ENCODE peak calls at places on chromosome 9, in seven cellular contexts. W is central memory CD4-positive, alpha-beta T cell; F is keratinocyte; I is B cell; H is effector CD8-positive, alpha-beta T cell; G is NCI-H1105 treated with DMSO at 0.1 percent for 48 hours; D is Peyer's patch. O is an unnamed sample.

GRCh38 chr9:137307255-137308101 is 5.4 kb upstream of the NRARP start:
- DNase-seq in W (no peak), F (no peak), I (no peak), H (no peak), G (no peak), D (no peak), O (no peak)

GRCh38 chr9:87662808-87663528 is 63.0 kb upstream of the CTSL start:
- DNase-seq in W (no peak), F (peak), I (no peak), H (no peak), G (peak), D (peak), O (no peak)

GRCh38 chr9:73116030-73116429 is 35.6 kb upstream of the ANXA1 start:
- DNase-seq in W (no peak), F (no peak), I (no peak), H (no peak), G (no peak), D (no peak), O (no peak)

GRCh38 chr9:6226696-6227095 is 11.1 kb downstream of the IL33 start:
- DNase-seq in W (no peak), F (peak), I (no peak), H (no peak), G (no peak), D (no peak), O (no peak)

GRCh38 chr9:100216178-100216787 is 117.2 kb downstream of the INVS start:
- DNase-seq in W (peak), F (peak), I (peak), H (peak), G (peak), D (peak), O (peak)

GRCh38 chr9:68702493-68702892 is 2.5 kb upstream of the PIP5K1B start:
- DNase-seq in W (no peak), F (no peak), I (no peak), H (no peak), G (no peak), D (no peak), O (no peak)

GRCh38 chr9:76255781-76256455 is 138.3 kb downstream of the RFK start:
- DNase-seq in W (no peak), F (no peak), I (no peak), H (no peak), G (no peak), D (no peak), O (no peak)

GRCh38 chr9:36191290-36191645 is 547 bp downstream of the CLTA start:
- DNase-seq in W (peak), F (no peak), I (peak), H (no peak), G (no peak), D (peak), O (peak)

GRCh38 chr9:132977626-132978450 is 656 bp upstream of the GFI1B start:
- DNase-seq in W (peak), F (no peak), I (peak), H (peak), G (peak), D (peak), O (peak)

GRCh38 chr9:18338042-18338441 is 135.9 kb upstream of the ADAMTSL1 start:
- DNase-seq in W (no peak), F (no peak), I (no peak), H (no peak), G (no peak), D (no peak), O (no peak)

GRCh38 chr9:30579810-30580209 is 1804.6 kb upstream of the ACO1 start:
- DNase-seq in W (no peak), F (no peak), I (no peak), H (no peak), G (no peak), D (no peak), O (no peak)

GRCh38 chr9:69504058-69504457 is 168.1 kb downstream of the APBA1 start:
- DNase-seq in W (no peak), F (no peak), I (no peak), H (no peak), G (no peak), D (no peak), O (no peak)

GRCh38 chr9:78462616-78463015 is 165.7 kb downstream of the PSAT1 start:
- DNase-seq in W (no peak), F (no peak), I (no peak), H (no peak), G (no peak), D (no peak), O (no peak)

GRCh38 chr9:132546148-132547051 is 36.0 kb upstream of the BARHL1 start:
- DNase-seq in W (no peak), F (no peak), I (no peak), H (no peak), G (peak), D (no peak), O (no peak)

GRCh38 chr9:33852216-33852826 is 35.4 kb downstream of the UBE2R2 start:
- DNase-seq in W (peak), F (no peak), I (peak), H (peak), G (peak), D (peak), O (peak)

GRCh38 chr9:33867747-33868429 is 50.9 kb downstream of the UBE2R2 start:
- DNase-seq in W (no peak), F (no peak), I (no peak), H (no peak), G (no peak), D (no peak), O (no peak)

GRCh38 chr9:131347376-131348020 is 46.4 kb upstream of the PRRC2B start:
- DNase-seq in W (no peak), F (no peak), I (no peak), H (no peak), G (no peak), D (no peak), O (no peak)

GRCh38 chr9:137295313-137296213 is 6.5 kb downstream of the NRARP start:
- DNase-seq in W (peak), F (no peak), I (no peak), H (peak), G (no peak), D (no peak), O (peak)

GRCh38 chr9:29322240-29322639 is 1749.0 kb upstream of the C9orf72 start:
- DNase-seq in W (no peak), F (no peak), I (no peak), H (no peak), G (no peak), D (no peak), O (no peak)

GRCh38 chr9:124420991-124421543 is 5.8 kb upstream of the PSMB7 start:
- DNase-seq in W (no peak), F (no peak), I (no peak), H (no peak), G (peak), D (no peak), O (no peak)

GRCh38 chr9:85246566-85246965 is 495.2 kb downstream of the AGTPBP1 start:
- DNase-seq in W (no peak), F (no peak), I (no peak), H (no peak), G (no peak), D (no peak), O (no peak)

GRCh38 chr9:69030851-69031645 is 4.5 kb upstream of the FXN start:
- DNase-seq in W (no peak), F (no peak), I (no peak), H (no peak), G (no peak), D (no peak), O (no peak)

GRCh38 chr9:68780377-68780707 is 75.3 kb downstream of the PIP5K1B start:
- DNase-seq in W (no peak), F (no peak), I (no peak), H (no peak), G (no peak), D (no peak), O (no peak)

GRCh38 chr9:69519470-69520240 is 152.5 kb downstream of the APBA1 start:
- DNase-seq in W (no peak), F (no peak), I (no peak), H (no peak), G (no peak), D (no peak), O (no peak)